ENCODE peak calls at places on chromosomes 2 and 18, in nine cellular contexts. J, W, A, X, Z, S, F, B and R are unnamed samples.

GRCh38 chr18:48800877-48801727 is 149.7 kb downstream of the SMAD7 start:
- DNase-seq in B (peak; percentile 89), A (peak; percentile 37), F (peak; percentile 3), J (peak; percentile 71), X (peak; percentile 78), S (peak; percentile 20), W (no peak), Z (peak; percentile 18), R (no peak)

GRCh38 chr2:98026927-98027522 is 31.3 kb upstream of the TMEM131 start:
- DNase-seq in A (peak; percentile 7), J (no peak), S (no peak), W (no peak), B (peak; percentile 98), F (no peak), Z (peak; percentile 15), X (no peak), R (no peak)

GRCh38 chr2:145421841-145422240 is 901.9 kb upstream of the ZEB2 start:
- DNase-seq in J (no peak), F (no peak), A (no peak), W (peak; percentile 80), Z (no peak), B (no peak), X (peak; percentile 70), S (no peak), R (no peak)

GRCh38 chr2:975095-975494 is 24.4 kb downstream of the SNTG2 start:
- DNase-seq in S (no peak), A (no peak), X (no peak), F (no peak), B (no peak), J (no peak), W (no peak), Z (no peak), R (no peak)

GRCh38 chr2:25201265-25201664 is 32.9 kb upstream of the POMC start:
- DNase-seq in W (no peak), B (no peak), A (no peak), S (no peak), X (no peak), Z (no peak), J (no peak), F (peak; percentile 36), R (no peak)

GRCh38 chr2:47336259-47337238 is 66.4 kb upstream of the MSH2 start:
- DNase-seq in X (peak; percentile 46), F (no peak), S (no peak), A (no peak), W (peak; percentile 42), B (peak; percentile 55), Z (peak; percentile 61), J (no peak), R (no peak)

GRCh38 chr2:36476411-36476810 is 120.8 kb downstream of the CRIM1 start:
- DNase-seq in B (no peak), J (no peak), F (no peak), Z (no peak), W (no peak), A (no peak), S (no peak), X (no peak), R (no peak)

GRCh38 chr2:188813846-188814245 is 160.3 kb upstream of the COL3A1 start:
- DNase-seq in Z (no peak), W (peak; percentile 85), B (no peak), J (no peak), F (no peak), A (no peak), S (no peak), X (no peak), R (no peak)

GRCh38 chr2:220243571-220243970 is 616.1 kb downstream of the SLC4A3 start:
- DNase-seq in Z (no peak), W (peak; percentile 48), B (no peak), F (no peak), S (no peak), A (no peak), X (no peak), J (no peak), R (no peak)

GRCh38 chr2:45851111-45851510 is 199.6 kb downstream of the PRKCE start:
- DNase-seq in W (no peak), S (no peak), Z (no peak), B (no peak), J (no peak), F (no peak), A (no peak), X (no peak), R (no peak)

GRCh38 chr2:159213296-159213695 is 73.2 kb downstream of the WDSUB1 start:
- DNase-seq in W (no peak), B (no peak), A (no peak), X (no peak), S (no peak), F (no peak), J (no peak), Z (peak; percentile 6), R (no peak)

GRCh38 chr2:169716229-169716886 is 17.3 kb upstream of the KLHL23 start:
- DNase-seq in A (no peak), S (no peak), B (no peak), X (peak; percentile 83), Z (peak; percentile 65), W (peak; percentile 41), F (peak; percentile 28), J (no peak), R (no peak)

GRCh38 chr2:173667415-173667814 is 297.8 kb downstream of the SP3 start:
- DNase-seq in X (no peak), F (peak; percentile 35), W (no peak), B (no peak), Z (no peak), J (no peak), S (no peak), A (no peak), R (no peak)

GRCh38 chr2:12797815-12798214 is 81.1 kb downstream of the TRIB2 start:
- DNase-seq in B (no peak), Z (no peak), W (peak; percentile 88), X (peak; percentile 44), J (no peak), A (no peak), F (no peak), S (no peak), R (no peak)

GRCh38 chr2:12791906-12792305 is 75.2 kb downstream of the TRIB2 start:
- DNase-seq in Z (no peak), A (no peak), W (no peak), S (no peak), B (no peak), X (no peak), F (no peak), J (no peak), R (no peak)

DNA sequence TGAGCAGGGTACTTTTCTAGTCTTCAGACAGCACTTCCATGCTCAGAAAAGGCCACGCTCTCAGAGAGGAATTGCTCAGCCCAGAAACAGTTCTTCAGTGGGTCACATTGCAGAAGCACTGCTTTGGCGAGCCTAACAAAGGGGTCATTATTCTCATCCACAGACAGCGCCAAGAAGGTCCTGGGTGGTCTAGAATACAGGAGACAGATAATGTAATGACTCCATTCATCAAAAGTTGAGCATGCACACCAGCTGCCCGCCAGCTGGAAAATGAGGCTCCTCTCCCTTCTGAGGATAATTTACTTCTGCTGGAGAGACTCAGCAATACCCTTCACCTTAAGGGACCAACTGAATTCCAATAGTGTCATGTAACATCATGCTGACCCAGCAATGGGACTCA is 79.9 kb downstream of the TRIB2 start:
- DNase-seq in F (no peak), W (peak; percentile 86), Z (no peak), S (no peak), B (no peak), J (no peak), X (no peak), A (no peak), R (no peak)
- H3K9me3 ChIP-seq in F (no peaks in the 10 kb centered on the region), W (no peaks in the 10 kb centered on the region), Z (no peaks in the 10 kb centered on the region), S (peaks cover 5% of the 10 kb centered on the region), B (no peaks in the 10 kb centered on the region), J (peaks cover 6% of the 10 kb centered on the region), X (peaks cover 2% of the 10 kb centered on the region), A (no peaks in the 10 kb centered on the region), R (peaks cover 9% of the 10 kb centered on the region)

DNA sequence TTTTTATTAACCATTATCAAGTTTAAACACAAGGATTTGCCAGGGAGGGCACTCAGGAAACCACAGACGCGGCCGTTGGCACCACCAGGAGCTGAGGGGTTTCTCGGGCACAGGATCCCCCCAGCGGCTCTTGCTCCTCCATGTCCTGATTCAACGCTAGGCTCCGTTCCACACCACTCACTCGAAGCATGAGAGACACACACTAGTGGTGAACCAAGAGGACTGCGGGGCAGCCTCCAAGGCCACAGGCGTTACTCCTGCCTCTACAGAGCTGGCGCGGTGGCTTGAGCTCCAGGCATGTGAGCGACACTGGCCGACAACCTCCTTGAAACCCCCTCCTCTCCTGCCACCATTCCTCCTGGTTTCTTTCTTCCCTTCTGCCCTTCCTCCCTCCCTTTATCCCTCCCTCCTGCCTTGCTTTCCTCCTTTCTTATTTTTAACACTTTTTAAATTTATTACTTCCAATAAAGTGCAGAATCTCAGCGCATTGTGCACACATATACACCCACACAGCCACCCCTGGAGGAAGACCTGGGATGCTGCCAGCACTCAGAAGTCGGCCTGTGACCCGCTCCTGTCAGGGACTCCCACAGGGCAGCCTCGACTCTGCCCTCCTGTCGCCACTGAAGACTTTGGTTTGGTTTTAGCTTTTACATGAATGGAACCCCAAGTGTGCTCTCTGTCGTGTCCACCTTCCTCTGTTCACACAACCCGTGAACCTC is 21.7 kb downstream of the COX7A2L start:
- DNase-seq in J (no peak), W (no peak), X (no peak), F (peak; percentile 39), Z (no peak), S (no peak), A (no peak), B (no peak), R (no peak)
- TF ChIP-seq CTCF in J (no peak), W (no peak), X (no peak), F (peak; percentile 28), Z (no peak), S (no peak), A (no peak), B (no peak), R (no peak)

GRCh38 chr2:18643532-18644462 is 54.4 kb upstream of the NT5C1B start:
- DNase-seq in J (no peak), F (no peak), B (no peak), A (no peak), W (no peak), X (no peak), S (no peak), Z (no peak), R (no peak)
- H3K4me3 ChIP-seq in J (no peak overlapping the region), F (no peak overlapping the region), B (no peak overlapping the region), A (no peak overlapping the region), W (no peak overlapping the region), X (no peak overlapping the region), S (no peak overlapping the region), Z (no peak overlapping the region), R (no peak overlapping the region)

DNA sequence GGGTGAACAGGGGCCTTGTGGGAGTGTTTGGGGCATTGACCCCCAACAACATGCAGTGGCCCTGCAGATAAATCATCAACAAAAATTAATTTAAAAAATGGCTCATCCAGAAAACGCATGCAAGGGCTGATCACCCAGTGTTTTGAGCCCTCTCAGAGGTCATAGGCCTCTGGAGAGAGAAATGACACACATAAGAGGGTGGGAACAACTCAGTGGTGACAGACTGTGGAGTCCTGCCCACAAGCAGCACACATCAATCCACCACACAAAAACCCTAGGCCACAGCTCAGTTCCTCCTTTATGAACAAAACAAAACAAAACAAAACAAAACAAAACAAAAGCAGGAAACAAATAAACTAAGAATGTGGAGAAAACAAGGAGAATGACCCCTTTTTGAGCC is 351.7 kb upstream of the SPHKAP start:
- DNase-seq in B (no peak), A (no peak), W (no peak), J (no peak), F (no peak), X (no peak), S (no peak), Z (no peak), R (no peak)
- H3K9me3 ChIP-seq in B (no peaks in the 10 kb centered on the region), A (no peaks in the 10 kb centered on the region), W (no peaks in the 10 kb centered on the region), J (peaks cover 30% of the 10 kb centered on the region), F (peaks cover 11% of the 10 kb centered on the region), X (peaks cover 5% of the 10 kb centered on the region), S (peaks cover 8% of the 10 kb centered on the region), Z (no peaks in the 10 kb centered on the region), R (no peaks in the 10 kb centered on the region)

GRCh38 chr2:39385172-39385571 is 51.9 kb downstream of the MAP4K3 start:
- DNase-seq in X (no peak), A (no peak), J (no peak), S (no peak), W (no peak), Z (no peak), B (no peak), F (no peak), R (no peak)
- TF ChIP-seq CTCF in X (no peak), A (no peak), J (no peak), S (no peak), W (no peak), Z (no peak), B (no peak), F (no peak), R (no peak)